ENCODE peak calls at places on chromosomes 5 and 9, in six cellular contexts. One of them, this sample, is unnamed.

GRCh38 chr9:134325813-134326753 is at the start of gene RXRA:
- DNase-seq in stimulated activated naive CD4-positive, alpha-beta T cell: peak; percentile 25
- DNase-seq in GM10248: peak; percentile 76
- DNase-seq in foreskin keratinocyte: no peak
- DNase-seq in renal cortical epithelial cell: peak; percentile 21
- DNase-seq in AG04449: peak; percentile 47
- DNase-seq in this sample: peak; percentile 65

GRCh38 chr9:137705443-137705863 is 86.6 kb downstream of the EHMT1 start:
- DNase-seq in stimulated activated naive CD4-positive, alpha-beta T cell: no peak
- DNase-seq in AG04449: no peak
- DNase-seq in renal cortical epithelial cell: peak; percentile 25
- DNase-seq in foreskin keratinocyte: no peak
- DNase-seq in GM10248: peak; percentile 88
- DNase-seq in this sample: peak; percentile 35

GRCh38 chr9:125401317-125401716 is 139.7 kb downstream of the GAPVD1 start:
- DNase-seq in foreskin keratinocyte: no peak
- DNase-seq in AG04449: no peak
- DNase-seq in GM10248: no peak
- DNase-seq in renal cortical epithelial cell: no peak
- DNase-seq in stimulated activated naive CD4-positive, alpha-beta T cell: no peak
- DNase-seq in this sample: no peak

GRCh38 chr9:112970939-112971338 is 41.1 kb downstream of the ZNF883 start:
- DNase-seq in stimulated activated naive CD4-positive, alpha-beta T cell: no peak
- DNase-seq in renal cortical epithelial cell: no peak
- DNase-seq in AG04449: no peak
- DNase-seq in GM10248: no peak
- DNase-seq in foreskin keratinocyte: no peak
- DNase-seq in this sample: no peak

GRCh38 chr9:92176800-92177185 is 61.6 kb upstream of the SPTLC1 start:
- DNase-seq in renal cortical epithelial cell: no peak
- DNase-seq in AG04449: no peak
- DNase-seq in stimulated activated naive CD4-positive, alpha-beta T cell: no peak
- DNase-seq in GM10248: peak; percentile 8
- DNase-seq in foreskin keratinocyte: no peak
- DNase-seq in this sample: no peak

GRCh38 chr5:174542466-174542865 is 181.9 kb upstream of the MSX2 start:
- DNase-seq in foreskin keratinocyte: no peak
- DNase-seq in stimulated activated naive CD4-positive, alpha-beta T cell: no peak
- DNase-seq in renal cortical epithelial cell: no peak
- DNase-seq in GM10248: no peak
- DNase-seq in AG04449: no peak
- DNase-seq in this sample: no peak

GRCh38 chr9:71675857-71676165 is 92.5 kb downstream of the CEMIP2 start:
- DNase-seq in AG04449: no peak
- DNase-seq in stimulated activated naive CD4-positive, alpha-beta T cell: no peak
- DNase-seq in foreskin keratinocyte: no peak
- DNase-seq in GM10248: no peak
- DNase-seq in renal cortical epithelial cell: no peak
- DNase-seq in this sample: no peak

GRCh38 chr5:173823721-173824567 is 64.2 kb upstream of the CPEB4 start:
- DNase-seq in stimulated activated naive CD4-positive, alpha-beta T cell: no peak
- DNase-seq in AG04449: peak; percentile 90
- DNase-seq in foreskin keratinocyte: peak; percentile 15
- DNase-seq in GM10248: no peak
- DNase-seq in renal cortical epithelial cell: peak; percentile 100
- DNase-seq in this sample: no peak

GRCh38 chr9:110918316-110919054 is 119.8 kb downstream of the LPAR1 start:
- DNase-seq in foreskin keratinocyte: peak; percentile 61
- DNase-seq in GM10248: no peak
- DNase-seq in AG04449: no peak
- DNase-seq in renal cortical epithelial cell: peak; percentile 39
- DNase-seq in stimulated activated naive CD4-positive, alpha-beta T cell: no peak
- DNase-seq in this sample: no peak

GRCh38 chr5:157670662-157671591 is at the start of gene C5orf52:
- DNase-seq in GM10248: peak; percentile 57
- DNase-seq in AG04449: no peak
- DNase-seq in stimulated activated naive CD4-positive, alpha-beta T cell: no peak
- DNase-seq in foreskin keratinocyte: no peak
- DNase-seq in renal cortical epithelial cell: peak; percentile 31
- DNase-seq in this sample: no peak

GRCh38 chr5:172156541-172156994 is 31.5 kb downstream of the STK10 start:
- DNase-seq in renal cortical epithelial cell: peak; percentile 51
- DNase-seq in AG04449: no peak
- DNase-seq in GM10248: no peak
- DNase-seq in foreskin keratinocyte: no peak
- DNase-seq in stimulated activated naive CD4-positive, alpha-beta T cell: no peak
- DNase-seq in this sample: no peak

GRCh38 chr9:107847977-107848376 is 358.4 kb upstream of the KLF4 start:
- DNase-seq in AG04449: no peak
- DNase-seq in stimulated activated naive CD4-positive, alpha-beta T cell: no peak
- DNase-seq in GM10248: no peak
- DNase-seq in foreskin keratinocyte: peak; percentile 26
- DNase-seq in renal cortical epithelial cell: peak; percentile 33
- DNase-seq in this sample: no peak

GRCh38 chr5:180099733-180100611 is 28.4 kb upstream of the RNF130 start:
- DNase-seq in foreskin keratinocyte: no peak
- DNase-seq in renal cortical epithelial cell: no peak
- DNase-seq in stimulated activated naive CD4-positive, alpha-beta T cell: no peak
- DNase-seq in GM10248: no peak
- DNase-seq in AG04449: no peak
- DNase-seq in this sample: no peak

GRCh38 chr9:84054341-84055010 is 73.9 kb downstream of the RMI1 start:
- DNase-seq in renal cortical epithelial cell: no peak
- DNase-seq in stimulated activated naive CD4-positive, alpha-beta T cell: no peak
- DNase-seq in AG04449: no peak
- DNase-seq in GM10248: no peak
- DNase-seq in foreskin keratinocyte: no peak
- DNase-seq in this sample: no peak

GRCh38 chr5:39353714-39354399 is 10.4 kb downstream of the C9 start:
- DNase-seq in foreskin keratinocyte: peak; percentile 37
- DNase-seq in renal cortical epithelial cell: no peak
- DNase-seq in stimulated activated naive CD4-positive, alpha-beta T cell: no peak
- DNase-seq in GM10248: no peak
- DNase-seq in AG04449: no peak
- DNase-seq in this sample: no peak

GRCh38 chr9:106962105-106962504 is 99.1 kb downstream of the ZNF462 start:
- DNase-seq in stimulated activated naive CD4-positive, alpha-beta T cell: no peak
- DNase-seq in renal cortical epithelial cell: no peak
- DNase-seq in foreskin keratinocyte: no peak
- DNase-seq in AG04449: no peak
- DNase-seq in GM10248: no peak
- DNase-seq in this sample: no peak

GRCh38 chr5:69099302-69099701 is 5.5 kb downstream of the SLC30A5 start:
- DNase-seq in renal cortical epithelial cell: no peak
- DNase-seq in AG04449: no peak
- DNase-seq in stimulated activated naive CD4-positive, alpha-beta T cell: no peak
- DNase-seq in GM10248: no peak
- DNase-seq in foreskin keratinocyte: no peak
- DNase-seq in this sample: no peak

GRCh38 chr9:138023394-138024124 is 146.0 kb downstream of the CACNA1B start:
- DNase-seq in stimulated activated naive CD4-positive, alpha-beta T cell: no peak
- DNase-seq in GM10248: no peak
- DNase-seq in renal cortical epithelial cell: no peak
- DNase-seq in foreskin keratinocyte: no peak
- DNase-seq in AG04449: no peak
- DNase-seq in this sample: no peak

GRCh38 chr9:136988872-136989271 is 3.4 kb upstream of the PAXX start:
- DNase-seq in foreskin keratinocyte: no peak
- DNase-seq in AG04449: no peak
- DNase-seq in renal cortical epithelial cell: no peak
- DNase-seq in stimulated activated naive CD4-positive, alpha-beta T cell: no peak
- DNase-seq in GM10248: no peak
- DNase-seq in this sample: no peak

GRCh38 chr9:82062245-82062644 is 73.7 kb downstream of the SPATA31D1 start:
- DNase-seq in renal cortical epithelial cell: no peak
- DNase-seq in foreskin keratinocyte: no peak
- DNase-seq in GM10248: no peak
- DNase-seq in AG04449: no peak
- DNase-seq in stimulated activated naive CD4-positive, alpha-beta T cell: no peak
- DNase-seq in this sample: no peak

GRCh38 chr5:93087326-93087725 is 493.7 kb downstream of the NR2F1-AS1 start:
- DNase-seq in AG04449: no peak
- DNase-seq in renal cortical epithelial cell: no peak
- DNase-seq in GM10248: no peak
- DNase-seq in foreskin keratinocyte: no peak
- DNase-seq in stimulated activated naive CD4-positive, alpha-beta T cell: no peak
- DNase-seq in this sample: no peak

GRCh38 chr9:129405089-129405830 is 215.6 kb downstream of the C9orf50 start:
- DNase-seq in GM10248: no peak
- DNase-seq in foreskin keratinocyte: no peak
- DNase-seq in renal cortical epithelial cell: no peak
- DNase-seq in stimulated activated naive CD4-positive, alpha-beta T cell: no peak
- DNase-seq in AG04449: peak; percentile 14
- DNase-seq in this sample: no peak

GRCh38 chr5:133546500-133546899 is 65.8 kb downstream of the FSTL4 start:
- DNase-seq in AG04449: no peak
- DNase-seq in stimulated activated naive CD4-positive, alpha-beta T cell: no peak
- DNase-seq in GM10248: no peak
- DNase-seq in renal cortical epithelial cell: no peak
- DNase-seq in foreskin keratinocyte: no peak
- DNase-seq in this sample: no peak

GRCh38 chr5:136001531-136001930 is 27.3 kb upstream of the TGFBI start:
- DNase-seq in stimulated activated naive CD4-positive, alpha-beta T cell: no peak
- DNase-seq in GM10248: no peak
- DNase-seq in foreskin keratinocyte: no peak
- DNase-seq in AG04449: no peak
- DNase-seq in renal cortical epithelial cell: no peak
- DNase-seq in this sample: no peak

GRCh38 chr5:97075649-97076048 is 66.8 kb downstream of the LIX1 start:
- DNase-seq in foreskin keratinocyte: no peak
- DNase-seq in renal cortical epithelial cell: peak; percentile 90
- DNase-seq in AG04449: no peak
- DNase-seq in GM10248: no peak
- DNase-seq in stimulated activated naive CD4-positive, alpha-beta T cell: no peak
- DNase-seq in this sample: no peak

GRCh38 chr9:127264462-127265040 is at the start of gene GARNL3:
- DNase-seq in GM10248: no peak
- DNase-seq in renal cortical epithelial cell: no peak
- DNase-seq in AG04449: no peak
- DNase-seq in stimulated activated naive CD4-positive, alpha-beta T cell: no peak
- DNase-seq in foreskin keratinocyte: no peak
- DNase-seq in this sample: no peak

GRCh38 chr5:41815663-41816062 is 54.6 kb downstream of the OXCT1 start:
- DNase-seq in stimulated activated naive CD4-positive, alpha-beta T cell: no peak
- DNase-seq in AG04449: no peak
- DNase-seq in GM10248: no peak
- DNase-seq in renal cortical epithelial cell: no peak
- DNase-seq in foreskin keratinocyte: no peak
- DNase-seq in this sample: no peak

GRCh38 chr5:34756781-34757624 is 82.0 kb upstream of the TTC23L start:
- DNase-seq in GM10248: no peak
- DNase-seq in foreskin keratinocyte: no peak
- DNase-seq in AG04449: no peak
- DNase-seq in stimulated activated naive CD4-positive, alpha-beta T cell: no peak
- DNase-seq in renal cortical epithelial cell: peak; percentile 95
- DNase-seq in this sample: no peak

GRCh38 chr9:3088166-3088702 is 244.3 kb upstream of the PUM3 start:
- DNase-seq in AG04449: no peak
- DNase-seq in renal cortical epithelial cell: no peak
- DNase-seq in foreskin keratinocyte: no peak
- DNase-seq in stimulated activated naive CD4-positive, alpha-beta T cell: no peak
- DNase-seq in GM10248: no peak
- DNase-seq in this sample: no peak

GRCh38 chr9:75197521-75197920 is 109.2 kb downstream of the OSTF1 start:
- DNase-seq in foreskin keratinocyte: no peak
- DNase-seq in AG04449: no peak
- DNase-seq in renal cortical epithelial cell: peak; percentile 93
- DNase-seq in GM10248: no peak
- DNase-seq in stimulated activated naive CD4-positive, alpha-beta T cell: no peak
- DNase-seq in this sample: no peak

GRCh38 chr5:108661590-108662219 is 86.0 kb upstream of the FER start:
- DNase-seq in renal cortical epithelial cell: peak; percentile 54
- DNase-seq in stimulated activated naive CD4-positive, alpha-beta T cell: no peak
- DNase-seq in AG04449: no peak
- DNase-seq in foreskin keratinocyte: peak; percentile 42
- DNase-seq in GM10248: no peak
- DNase-seq in this sample: no peak

GRCh38 chr5:139707445-139708003 is 59.4 kb downstream of the CXXC5 start:
- DNase-seq in foreskin keratinocyte: no peak
- DNase-seq in renal cortical epithelial cell: no peak
- DNase-seq in GM10248: no peak
- DNase-seq in AG04449: no peak
- DNase-seq in stimulated activated naive CD4-positive, alpha-beta T cell: no peak
- DNase-seq in this sample: no peak

GRCh38 chr5:140108093-140109049 is 5.5 kb upstream of the PURA start:
- DNase-seq in foreskin keratinocyte: peak; percentile 15
- DNase-seq in renal cortical epithelial cell: no peak
- DNase-seq in GM10248: peak; percentile 38
- DNase-seq in AG04449: no peak
- DNase-seq in stimulated activated naive CD4-positive, alpha-beta T cell: peak; percentile 33
- DNase-seq in this sample: peak; percentile 7